ENCODE peak calls at places on chromosomes 12 and 14, in four cellular contexts. Y, F, O and V are unnamed samples.

GRCh38 chr14:70441641-70442040 is 10.3 kb upstream of the ADAM21 start:
- DNase-seq in Y (no peak), F (no peak), O (no peak), V (no peak)

GRCh38 chr12:122886161-122886560 is 9.8 kb downstream of the VPS37B start:
- DNase-seq in Y (no peak), F (no peak), O (no peak), V (no peak)

GRCh38 chr14:77622562-77622961 is 6.1 kb upstream of the SPTLC2 start:
- DNase-seq in Y (no peak), F (no peak), O (no peak), V (peak; percentile 57)

GRCh38 chr12:80195143-80195726 is 95.9 kb downstream of the OTOGL start:
- DNase-seq in Y (no peak), F (peak; percentile 56), O (peak; percentile 41), V (peak; percentile 26)

GRCh38 chr14:76760331-76761197 is 704 bp upstream of the VASH1 start:
- DNase-seq in Y (no peak), F (no peak), O (no peak), V (no peak)

GRCh38 chr14:47422191-47422590 is 253.2 kb downstream of the MDGA2 start:
- DNase-seq in Y (no peak), F (no peak), O (no peak), V (no peak)

GRCh38 chr12:66648336-66648735 is 30.5 kb downstream of the GRIP1 start:
- DNase-seq in Y (no peak), F (no peak), O (no peak), V (no peak)

GRCh38 chr12:49801141-49802063 is 26.8 kb downstream of the NCKAP5L start:
- DNase-seq in Y (no peak), F (no peak), O (no peak), V (no peak)

GRCh38 chr14:29311983-29312382 is 545.4 kb downstream of the FOXG1 start:
- DNase-seq in Y (no peak), F (no peak), O (no peak), V (no peak)

GRCh38 chr14:92709340-92710000 is 39.0 kb downstream of the LGMN start:
- DNase-seq in Y (no peak), F (no peak), O (no peak), V (no peak)

GRCh38 chr12:119169150-119169549 is 9.6 kb upstream of the HSPB8 start:
- DNase-seq in Y (no peak), F (no peak), O (no peak), V (no peak)

GRCh38 chr12:121806556-121807308 is 2.9 kb downstream of the SETD1B start:
- DNase-seq in Y (peak; percentile 50), F (no peak), O (peak; percentile 13), V (no peak)

GRCh38 chr14:53953828-53954550 is 2.6 kb downstream of the BMP4 start:
- DNase-seq in Y (peak; percentile 37), F (no peak), O (no peak), V (peak; percentile 48)

GRCh38 chr12:87234898-87235297 is 794.3 kb downstream of the C12orf50 start:
- DNase-seq in Y (no peak), F (no peak), O (no peak), V (no peak)

GRCh38 chr14:53955671-53956426 is 776 bp downstream of the BMP4 start:
- DNase-seq in Y (peak; percentile 54), F (no peak), O (no peak), V (peak; percentile 53)

GRCh38 chr12:58918475-58918874 is 1.8 kb downstream of the LRIG3 start:
- DNase-seq in Y (no peak), F (no peak), O (no peak), V (no peak)

GRCh38 chr14:65549429-65549828 is 136.9 kb downstream of the FUT8 start:
- DNase-seq in Y (no peak), F (no peak), O (no peak), V (no peak)

GRCh38 chr12:2125651-2126050 is 72.9 kb downstream of the CACNA1C start:
- DNase-seq in Y (no peak), F (no peak), O (no peak), V (no peak)

GRCh38 chr12:42421844-42422779 is 96.1 kb downstream of the PPHLN1 start:
- DNase-seq in Y (no peak), F (peak; percentile 10), O (no peak), V (no peak)

GRCh38 chr12:50799908-50800307 is 36.0 kb downstream of the ATF1 start:
- DNase-seq in Y (no peak), F (no peak), O (no peak), V (no peak)

GRCh38 chr12:57109207-57110160 is 1.7 kb downstream of the STAT6 start:
- DNase-seq in Y (no peak), F (no peak), O (no peak), V (no peak)

GRCh38 chr12:52355181-52355580 is 12.1 kb downstream of the KRT85 start:
- DNase-seq in Y (no peak), F (no peak), O (no peak), V (no peak)

GRCh38 chr14:103104654-103105511 is 10.4 kb downstream of the EXOC3L4 start:
- DNase-seq in Y (peak; percentile 70), F (no peak), O (no peak), V (peak; percentile 54)

GRCh38 chr12:25054076-25054782 is 105.3 kb upstream of the BCAT1 start:
- DNase-seq in Y (no peak), F (no peak), O (no peak), V (peak; percentile 74)

GRCh38 chr12:31226639-31227038 is 99.3 kb downstream of the SINHCAF start:
- DNase-seq in Y (no peak), F (no peak), O (no peak), V (no peak)

GRCh38 chr14:77844802-77845201 is 44.9 kb downstream of the ADCK1 start:
- DNase-seq in Y (no peak), F (no peak), O (no peak), V (no peak)

GRCh38 chr12:120075034-120075616 is 41.4 kb downstream of the RAB35 start:
- DNase-seq in Y (no peak), F (no peak), O (no peak), V (no peak)

GRCh38 chr12:12901158-12901791 is 9.9 kb downstream of the GPRC5A start:
- DNase-seq in Y (no peak), F (peak; percentile 90), O (no peak), V (peak; percentile 91)

GRCh38 chr12:13175499-13175898 is 21.0 kb upstream of the EMP1 start:
- DNase-seq in Y (no peak), F (no peak), O (no peak), V (peak; percentile 74)